ENCODE peak calls at places on chromosomes 12 and 14, in six cellular contexts. Z, O, W, Y, T and X are unnamed samples.

GRCh38 chr12:51620448-51620847 is 29.4 kb downstream of the SCN8A start:
- DNase-seq in Z (no peak), O (peak), W (no peak), Y (no peak), T (no peak), X (no peak)

GRCh38 chr14:52563120-52563519 is 10.5 kb downstream of the GPR137C start:
- DNase-seq in Z (no peak), O (peak), W (no peak), Y (no peak), T (no peak), X (no peak)

GRCh38 chr14:75334191-75335051 is 55.8 kb downstream of the FOS start:
- DNase-seq in Z (peak), O (no peak), W (no peak), Y (peak), T (no peak), X (peak)

GRCh38 chr12:128693115-128693514 is 130.6 kb downstream of the SLC15A4 start:
- DNase-seq in Z (no peak), O (no peak), W (no peak), Y (no peak), T (no peak), X (no peak)

GRCh38 chr14:56412453-56413434 is 166.9 kb upstream of the TMEM260 start:
- DNase-seq in Z (no peak), O (no peak), W (no peak), Y (no peak), T (no peak), X (no peak)

GRCh38 chr12:113154351-113154973 is 4.9 kb downstream of the CFAP73 start:
- DNase-seq in Z (no peak), O (peak), W (no peak), Y (no peak), T (no peak), X (no peak)

GRCh38 chr12:87274594-87275245 is 754.5 kb downstream of the C12orf50 start:
- DNase-seq in Z (no peak), O (peak), W (no peak), Y (no peak), T (no peak), X (no peak)

GRCh38 chr14:101665478-101666078 is 95.9 kb upstream of the PPP2R5C start:
- DNase-seq in Z (peak), O (peak), W (peak), Y (peak), T (peak), X (no peak)

GRCh38 chr14:66572836-66573235 is 64.9 kb downstream of the GPHN start:
- DNase-seq in Z (no peak), O (no peak), W (no peak), Y (no peak), T (no peak), X (no peak)

GRCh38 chr14:95981939-95982338 is 57.2 kb upstream of the C14orf132 start:
- DNase-seq in Z (no peak), O (no peak), W (no peak), Y (no peak), T (no peak), X (no peak)

GRCh38 chr12:15584366-15585041 is 204.7 kb downstream of the EPS8 start:
- DNase-seq in Z (peak), O (peak), W (no peak), Y (no peak), T (no peak), X (no peak)

GRCh38 chr14:74221741-74222140 is 17.5 kb upstream of the VSX2 start:
- DNase-seq in Z (no peak), O (no peak), W (no peak), Y (no peak), T (no peak), X (no peak)

GRCh38 chr12:123761841-123762714 is at the start of gene DNAH10:
- DNase-seq in Z (peak), O (no peak), W (no peak), Y (peak), T (peak), X (no peak)

GRCh38 chr14:26839481-26839880 is 241.6 kb upstream of the NOVA1 start:
- DNase-seq in Z (no peak), O (no peak), W (no peak), Y (no peak), T (no peak), X (no peak)

GRCh38 chr12:12977231-12977630 is 22.8 kb downstream of the HEBP1 start:
- DNase-seq in Z (no peak), O (no peak), W (no peak), Y (no peak), T (no peak), X (no peak)

GRCh38 chr14:34554540-34555250 is 15.2 kb upstream of the EAPP start:
- DNase-seq in Z (peak), O (peak), W (no peak), Y (no peak), T (no peak), X (no peak)

GRCh38 chr14:105325303-105325702 is 10.8 kb downstream of the PACS2 start:
- DNase-seq in Z (no peak), O (no peak), W (no peak), Y (no peak), T (no peak), X (no peak)

GRCh38 chr14:63551338-63551737 is 8.2 kb upstream of the PPP2R5E start:
- DNase-seq in Z (no peak), O (no peak), W (no peak), Y (no peak), T (no peak), X (no peak)

GRCh38 chr12:22312336-22312735 is 22.2 kb downstream of the ST8SIA1 start:
- DNase-seq in Z (no peak), O (peak), W (no peak), Y (no peak), T (no peak), X (no peak)

GRCh38 chr12:47870175-47870781 is 34.5 kb downstream of the VDR start:
- DNase-seq in Z (no peak), O (peak), W (no peak), Y (peak), T (peak), X (peak)

GRCh38 chr12:85468356-85469157 is 188.5 kb downstream of the ALX1 start:
- DNase-seq in Z (no peak), O (peak), W (no peak), Y (peak), T (peak), X (no peak)

GRCh38 chr14:99440278-99440677 is 40.4 kb downstream of the SETD3 start:
- DNase-seq in Z (no peak), O (no peak), W (no peak), Y (no peak), T (no peak), X (no peak)

GRCh38 chr14:99731536-99732435 is 47.7 kb downstream of the CYP46A1 start:
- DNase-seq in Z (no peak), O (no peak), W (peak), Y (peak), T (no peak), X (peak)

GRCh38 chr14:55749201-55749812 is 169.3 kb downstream of the KTN1 start:
- DNase-seq in Z (no peak), O (no peak), W (no peak), Y (no peak), T (no peak), X (no peak)

GRCh38 chr12:1769809-1770494 is 50.4 kb upstream of the LRTM2 start:
- DNase-seq in Z (no peak), O (no peak), W (no peak), Y (no peak), T (no peak), X (no peak)

GRCh38 chr14:94225460-94225989 is 51.4 kb downstream of the PPP4R4 start:
- DNase-seq in Z (no peak), O (no peak), W (no peak), Y (no peak), T (no peak), X (no peak)

GRCh38 chr12:99259040-99259934 is 388.3 kb upstream of the GARIN6 start:
- DNase-seq in Z (no peak), O (no peak), W (no peak), Y (no peak), T (peak), X (no peak)

GRCh38 chr14:54085841-54086240 is 129.2 kb upstream of the BMP4 start:
- DNase-seq in Z (no peak), O (no peak), W (no peak), Y (no peak), T (no peak), X (no peak)

GRCh38 chr12:51622564-51622963 is 31.5 kb downstream of the SCN8A start:
- DNase-seq in Z (no peak), O (no peak), W (no peak), Y (no peak), T (no peak), X (no peak)

GRCh38 chr12:122003646-122004611 is 17.8 kb upstream of the BCL7A start:
- DNase-seq in Z (no peak), O (peak), W (no peak), Y (peak), T (no peak), X (peak)

GRCh38 chr14:56891226-56891625 is 80.9 kb upstream of the OTX2 start:
- DNase-seq in Z (no peak), O (no peak), W (no peak), Y (no peak), T (no peak), X (no peak)

GRCh38 chr14:71415404-71415690 is 508.1 kb downstream of the PCNX1 start:
- DNase-seq in Z (no peak), O (no peak), W (no peak), Y (no peak), T (no peak), X (no peak)

GRCh38 chr12:24921251-24922038 is 27.5 kb downstream of the BCAT1 start:
- DNase-seq in Z (no peak), O (no peak), W (no peak), Y (no peak), T (no peak), X (no peak)

GRCh38 chr14:100736269-100737180 is 9.8 kb downstream of the DLK1 start:
- DNase-seq in Z (no peak), O (no peak), W (no peak), Y (no peak), T (no peak), X (peak)

GRCh38 chr14:102418853-102419240 is 56.1 kb downstream of the TECPR2 start:
- DNase-seq in Z (no peak), O (no peak), W (no peak), Y (no peak), T (no peak), X (no peak)

GRCh38 chr14:89359477-89360222 is 57.4 kb downstream of the FOXN3 start:
- DNase-seq in Z (no peak), O (no peak), W (peak), Y (no peak), T (no peak), X (peak)

GRCh38 chr14:92880851-92881250 is 42.1 kb upstream of the CHGA start:
- DNase-seq in Z (no peak), O (peak), W (no peak), Y (no peak), T (no peak), X (no peak)

GRCh38 chr14:31189346-31190219 is 18.0 kb downstream of the HECTD1 start:
- DNase-seq in Z (no peak), O (no peak), W (no peak), Y (no peak), T (no peak), X (no peak)

GRCh38 chr12:70948976-70949336 is 28.4 kb upstream of the PTPRR start:
- DNase-seq in Z (no peak), O (peak), W (no peak), Y (no peak), T (no peak), X (no peak)

GRCh38 chr12:48717252-48717695 is 767 bp upstream of the CCNT1 start:
- DNase-seq in Z (no peak), O (peak), W (no peak), Y (no peak), T (no peak), X (no peak)